ENCODE peak calls at places on chromosome 19, in ten cellular contexts. One of them, this sample, is unnamed.

GRCh38 chr19:15680923-15681322 is 8.0 kb downstream of the CYP4F12 start:
- DNase-seq in AG10803: no peak
- DNase-seq in fibroblast of pulmonary artery: no peak
- DNase-seq in colonic mucosa: no peak
- DNase-seq in PC-3: no peak
- DNase-seq in lower lobe of right lung: no peak
- DNase-seq in cardiac muscle cell: no peak
- DNase-seq in heart right ventricle: no peak
- DNase-seq in fibroblast of the aortic adventitia: no peak
- DNase-seq in thoracic aorta: no peak
- DNase-seq in this sample: no peak

GRCh38 chr19:13844130-13844631 is 32.8 kb upstream of the NANOS3 start:
- DNase-seq in colonic mucosa: peak; percentile 44
- DNase-seq in thoracic aorta: no peak
- DNase-seq in fibroblast of pulmonary artery: no peak
- DNase-seq in heart right ventricle: no peak
- DNase-seq in fibroblast of the aortic adventitia: no peak
- DNase-seq in AG10803: no peak
- DNase-seq in lower lobe of right lung: no peak
- DNase-seq in cardiac muscle cell: no peak
- DNase-seq in PC-3: no peak
- DNase-seq in this sample: peak; percentile 99

GRCh38 chr19:35784401-35785086 is 9.2 kb downstream of the ARHGAP33 start:
- DNase-seq in cardiac muscle cell: no peak
- DNase-seq in fibroblast of the aortic adventitia: no peak
- DNase-seq in AG10803: no peak
- DNase-seq in PC-3: no peak
- DNase-seq in lower lobe of right lung: no peak
- DNase-seq in fibroblast of pulmonary artery: no peak
- DNase-seq in heart right ventricle: no peak
- DNase-seq in colonic mucosa: no peak
- DNase-seq in thoracic aorta: no peak
- DNase-seq in this sample: no peak

GRCh38 chr19:6402834-6403608 is 10.1 kb upstream of the GTF2F1 start:
- DNase-seq in thoracic aorta: no peak
- DNase-seq in colonic mucosa: peak; percentile 89
- DNase-seq in heart right ventricle: no peak
- DNase-seq in PC-3: no peak
- DNase-seq in AG10803: peak; percentile 54
- DNase-seq in fibroblast of the aortic adventitia: peak; percentile 57
- DNase-seq in lower lobe of right lung: no peak
- DNase-seq in fibroblast of pulmonary artery: peak; percentile 88
- DNase-seq in cardiac muscle cell: peak; percentile 89
- DNase-seq in this sample: no peak

GRCh38 chr19:32626969-32627368 is 46.0 kb downstream of the PDCD5 start:
- DNase-seq in cardiac muscle cell: no peak
- DNase-seq in lower lobe of right lung: no peak
- DNase-seq in colonic mucosa: no peak
- DNase-seq in PC-3: no peak
- DNase-seq in fibroblast of the aortic adventitia: no peak
- DNase-seq in AG10803: no peak
- DNase-seq in fibroblast of pulmonary artery: no peak
- DNase-seq in heart right ventricle: no peak
- DNase-seq in thoracic aorta: no peak
- DNase-seq in this sample: no peak

GRCh38 chr19:57465680-57466381 is 8.9 kb upstream of the VN1R1 start:
- DNase-seq in lower lobe of right lung: no peak
- DNase-seq in colonic mucosa: no peak
- DNase-seq in cardiac muscle cell: peak; percentile 40
- DNase-seq in heart right ventricle: no peak
- DNase-seq in fibroblast of pulmonary artery: peak; percentile 53
- DNase-seq in fibroblast of the aortic adventitia: peak; percentile 30
- DNase-seq in PC-3: peak; percentile 76
- DNase-seq in AG10803: peak; percentile 23
- DNase-seq in thoracic aorta: no peak
- DNase-seq in this sample: peak; percentile 40

GRCh38 chr19:39341720-39342604 is at the start of gene SAMD4B:
- DNase-seq in fibroblast of the aortic adventitia: peak; percentile 97
- DNase-seq in heart right ventricle: peak; percentile 100
- DNase-seq in fibroblast of pulmonary artery: peak; percentile 98
- DNase-seq in thoracic aorta: peak; percentile 91
- DNase-seq in AG10803: peak; percentile 98
- DNase-seq in PC-3: peak; percentile 94
- DNase-seq in colonic mucosa: peak; percentile 98
- DNase-seq in cardiac muscle cell: peak; percentile 99
- DNase-seq in lower lobe of right lung: peak; percentile 100
- DNase-seq in this sample: peak; percentile 99

GRCh38 chr19:18340237-18340989 is at the start of gene PGPEP1:
- DNase-seq in lower lobe of right lung: peak; percentile 85
- DNase-seq in cardiac muscle cell: peak; percentile 71
- DNase-seq in AG10803: peak; percentile 43
- DNase-seq in fibroblast of the aortic adventitia: peak; percentile 49
- DNase-seq in PC-3: peak; percentile 67
- DNase-seq in colonic mucosa: peak; percentile 83
- DNase-seq in fibroblast of pulmonary artery: peak; percentile 61
- DNase-seq in thoracic aorta: no peak
- DNase-seq in heart right ventricle: peak; percentile 82
- DNase-seq in this sample: peak; percentile 27

GRCh38 chr19:44757057-44757734 is 8.7 kb downstream of the BCL3 start:
- DNase-seq in fibroblast of the aortic adventitia: peak; percentile 88
- DNase-seq in cardiac muscle cell: peak; percentile 91
- DNase-seq in heart right ventricle: peak; percentile 79
- DNase-seq in AG10803: peak; percentile 65
- DNase-seq in thoracic aorta: peak; percentile 47
- DNase-seq in PC-3: no peak
- DNase-seq in fibroblast of pulmonary artery: peak; percentile 77
- DNase-seq in lower lobe of right lung: no peak
- DNase-seq in colonic mucosa: no peak
- DNase-seq in this sample: no peak

GRCh38 chr19:44758596-44758995 is 10.1 kb downstream of the BCL3 start:
- DNase-seq in PC-3: no peak
- DNase-seq in AG10803: no peak
- DNase-seq in heart right ventricle: no peak
- DNase-seq in thoracic aorta: no peak
- DNase-seq in colonic mucosa: no peak
- DNase-seq in fibroblast of the aortic adventitia: no peak
- DNase-seq in cardiac muscle cell: peak; percentile 58
- DNase-seq in lower lobe of right lung: no peak
- DNase-seq in fibroblast of pulmonary artery: no peak
- DNase-seq in this sample: no peak

GRCh38 chr19:44759083-44759804 is 10.7 kb downstream of the BCL3 start:
- DNase-seq in PC-3: no peak
- DNase-seq in AG10803: no peak
- DNase-seq in thoracic aorta: no peak
- DNase-seq in heart right ventricle: no peak
- DNase-seq in fibroblast of pulmonary artery: no peak
- DNase-seq in lower lobe of right lung: no peak
- DNase-seq in cardiac muscle cell: no peak
- DNase-seq in fibroblast of the aortic adventitia: no peak
- DNase-seq in colonic mucosa: no peak
- DNase-seq in this sample: no peak

GRCh38 chr19:44756089-44756562 is 7.6 kb downstream of the BCL3 start:
- DNase-seq in AG10803: no peak
- DNase-seq in PC-3: no peak
- DNase-seq in fibroblast of the aortic adventitia: no peak
- DNase-seq in heart right ventricle: no peak
- DNase-seq in lower lobe of right lung: no peak
- DNase-seq in cardiac muscle cell: no peak
- DNase-seq in thoracic aorta: no peak
- DNase-seq in colonic mucosa: no peak
- DNase-seq in fibroblast of pulmonary artery: no peak
- DNase-seq in this sample: no peak

GRCh38 chr19:44757735-44758505 is 9.4 kb downstream of the BCL3 start:
- DNase-seq in fibroblast of pulmonary artery: peak; percentile 56
- DNase-seq in AG10803: peak; percentile 53
- DNase-seq in colonic mucosa: no peak
- DNase-seq in PC-3: no peak
- DNase-seq in thoracic aorta: no peak
- DNase-seq in fibroblast of the aortic adventitia: peak; percentile 58
- DNase-seq in lower lobe of right lung: peak; percentile 80
- DNase-seq in cardiac muscle cell: peak; percentile 77
- DNase-seq in heart right ventricle: peak; percentile 87
- DNase-seq in this sample: no peak
- H3K4me3 ChIP-seq in fibroblast of pulmonary artery: peak overlapping the region; percentile 47
- H3K4me3 ChIP-seq in AG10803: peak overlapping the region; percentile 55
- H3K4me3 ChIP-seq in colonic mucosa: peak overlapping the region; percentile 28
- H3K4me3 ChIP-seq in PC-3: no peak overlapping the region
- H3K4me3 ChIP-seq in thoracic aorta: peak overlapping the region; percentile 71
- H3K4me3 ChIP-seq in fibroblast of the aortic adventitia: peak overlapping the region; percentile 64
- H3K4me3 ChIP-seq in lower lobe of right lung: peak overlapping the region; percentile 52
- H3K4me3 ChIP-seq in cardiac muscle cell: peak overlapping the region; percentile 23
- H3K4me3 ChIP-seq in heart right ventricle: peak overlapping the region; percentile 36
- H3K4me3 ChIP-seq in this sample: no peak overlapping the region

GRCh38 chr19:8831832-8832131 is 322 bp downstream of the ZNF558 start:
- DNase-seq in PC-3: no peak
- DNase-seq in lower lobe of right lung: no peak
- DNase-seq in AG10803: no peak
- DNase-seq in fibroblast of pulmonary artery: no peak
- DNase-seq in heart right ventricle: no peak
- DNase-seq in fibroblast of the aortic adventitia: no peak
- DNase-seq in cardiac muscle cell: no peak
- DNase-seq in colonic mucosa: no peak
- DNase-seq in thoracic aorta: no peak
- DNase-seq in this sample: no peak

GRCh38 chr19:8821748-8822241 is 10.3 kb downstream of the ZNF558 start:
- DNase-seq in fibroblast of the aortic adventitia: peak; percentile 2
- DNase-seq in AG10803: no peak
- DNase-seq in lower lobe of right lung: no peak
- DNase-seq in colonic mucosa: no peak
- DNase-seq in thoracic aorta: no peak
- DNase-seq in fibroblast of pulmonary artery: no peak
- DNase-seq in PC-3: no peak
- DNase-seq in cardiac muscle cell: no peak
- DNase-seq in heart right ventricle: no peak
- DNase-seq in this sample: no peak

GRCh38 chr19:8827277-8827676 is 4.8 kb downstream of the ZNF558 start:
- DNase-seq in colonic mucosa: no peak
- DNase-seq in heart right ventricle: no peak
- DNase-seq in fibroblast of pulmonary artery: no peak
- DNase-seq in lower lobe of right lung: no peak
- DNase-seq in fibroblast of the aortic adventitia: no peak
- DNase-seq in cardiac muscle cell: peak; percentile 22
- DNase-seq in thoracic aorta: no peak
- DNase-seq in AG10803: no peak
- DNase-seq in PC-3: no peak
- DNase-seq in this sample: no peak

GRCh38 chr19:8831373-8831772 is 731 bp downstream of the ZNF558 start:
- DNase-seq in fibroblast of the aortic adventitia: no peak
- DNase-seq in PC-3: no peak
- DNase-seq in colonic mucosa: no peak
- DNase-seq in thoracic aorta: no peak
- DNase-seq in lower lobe of right lung: no peak
- DNase-seq in cardiac muscle cell: no peak
- DNase-seq in AG10803: no peak
- DNase-seq in heart right ventricle: no peak
- DNase-seq in fibroblast of pulmonary artery: no peak
- DNase-seq in this sample: no peak

DNA sequence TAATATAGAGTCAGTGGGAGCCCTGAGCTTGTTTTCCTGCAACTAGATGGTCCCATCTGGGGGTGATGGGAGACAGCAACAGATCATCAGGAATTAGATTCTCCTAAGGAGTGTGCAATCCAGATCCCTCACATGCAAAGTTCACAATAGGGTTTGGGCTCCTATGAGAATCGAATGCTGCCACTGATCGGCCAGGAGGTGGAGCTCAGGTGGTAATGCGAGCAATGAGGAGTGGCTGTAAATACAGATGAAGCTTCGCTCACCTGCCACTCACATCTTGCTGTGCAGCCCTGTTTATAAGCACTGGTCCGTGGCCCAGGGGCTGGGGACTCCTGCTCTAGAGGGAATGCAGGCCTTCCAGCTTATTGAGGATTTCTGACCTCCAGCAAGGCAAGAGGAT is 5.7 kb downstream of the ZNF558 start:
- DNase-seq in lower lobe of right lung: no peak
- DNase-seq in cardiac muscle cell: no peak
- DNase-seq in AG10803: no peak
- DNase-seq in fibroblast of pulmonary artery: no peak
- DNase-seq in colonic mucosa: no peak
- DNase-seq in fibroblast of the aortic adventitia: no peak
- DNase-seq in thoracic aorta: no peak
- DNase-seq in PC-3: peak; percentile 41
- DNase-seq in heart right ventricle: no peak
- DNase-seq in this sample: no peak
- TF ChIP-seq CTCF in lower lobe of right lung: no peak
- TF ChIP-seq CTCF in cardiac muscle cell: no peak
- TF ChIP-seq CTCF in AG10803: no peak
- TF ChIP-seq CTCF in fibroblast of pulmonary artery: no peak
- TF ChIP-seq CTCF in colonic mucosa: no peak
- TF ChIP-seq CTCF in fibroblast of the aortic adventitia: no peak
- TF ChIP-seq CTCF in thoracic aorta: no peak
- TF ChIP-seq CTCF in PC-3: peak; percentile 51
- TF ChIP-seq CTCF in heart right ventricle: no peak
- TF ChIP-seq CTCF in this sample: no peak

DNA sequence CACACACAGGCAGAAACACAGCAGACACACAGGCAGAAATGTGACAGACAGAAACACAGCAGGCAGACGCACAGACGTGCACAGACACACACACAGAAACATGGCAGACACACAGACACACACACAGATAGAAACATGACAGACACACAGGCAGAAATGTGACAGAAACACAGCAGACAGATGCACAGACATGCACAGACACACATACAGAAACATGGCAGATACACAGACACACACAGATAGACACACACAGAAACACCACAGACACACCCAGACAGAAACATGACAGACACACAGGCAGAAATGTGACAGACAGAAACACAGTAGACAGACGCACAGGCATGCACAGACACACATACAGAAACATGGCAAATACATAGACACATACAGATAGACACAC is 1.3 kb downstream of the TBXA2R start:
- DNase-seq in lower lobe of right lung: no peak
- DNase-seq in heart right ventricle: no peak
- DNase-seq in AG10803: no peak
- DNase-seq in colonic mucosa: no peak
- DNase-seq in cardiac muscle cell: no peak
- DNase-seq in thoracic aorta: no peak
- DNase-seq in fibroblast of the aortic adventitia: no peak
- DNase-seq in PC-3: no peak
- DNase-seq in fibroblast of pulmonary artery: no peak
- DNase-seq in this sample: no peak
- H3K4me3 ChIP-seq in lower lobe of right lung: peak overlapping the region; percentile 59
- H3K4me3 ChIP-seq in heart right ventricle: no peak overlapping the region
- H3K4me3 ChIP-seq in AG10803: peak overlapping the region; percentile 66
- H3K4me3 ChIP-seq in colonic mucosa: no peak overlapping the region
- H3K4me3 ChIP-seq in cardiac muscle cell: no peak overlapping the region
- H3K4me3 ChIP-seq in thoracic aorta: peak overlapping the region; percentile 87
- H3K4me3 ChIP-seq in fibroblast of the aortic adventitia: peak overlapping the region; percentile 76
- H3K4me3 ChIP-seq in PC-3: peak overlapping the region; percentile 66
- H3K4me3 ChIP-seq in fibroblast of pulmonary artery: no peak overlapping the region
- H3K4me3 ChIP-seq in this sample: no peak overlapping the region

DNA sequence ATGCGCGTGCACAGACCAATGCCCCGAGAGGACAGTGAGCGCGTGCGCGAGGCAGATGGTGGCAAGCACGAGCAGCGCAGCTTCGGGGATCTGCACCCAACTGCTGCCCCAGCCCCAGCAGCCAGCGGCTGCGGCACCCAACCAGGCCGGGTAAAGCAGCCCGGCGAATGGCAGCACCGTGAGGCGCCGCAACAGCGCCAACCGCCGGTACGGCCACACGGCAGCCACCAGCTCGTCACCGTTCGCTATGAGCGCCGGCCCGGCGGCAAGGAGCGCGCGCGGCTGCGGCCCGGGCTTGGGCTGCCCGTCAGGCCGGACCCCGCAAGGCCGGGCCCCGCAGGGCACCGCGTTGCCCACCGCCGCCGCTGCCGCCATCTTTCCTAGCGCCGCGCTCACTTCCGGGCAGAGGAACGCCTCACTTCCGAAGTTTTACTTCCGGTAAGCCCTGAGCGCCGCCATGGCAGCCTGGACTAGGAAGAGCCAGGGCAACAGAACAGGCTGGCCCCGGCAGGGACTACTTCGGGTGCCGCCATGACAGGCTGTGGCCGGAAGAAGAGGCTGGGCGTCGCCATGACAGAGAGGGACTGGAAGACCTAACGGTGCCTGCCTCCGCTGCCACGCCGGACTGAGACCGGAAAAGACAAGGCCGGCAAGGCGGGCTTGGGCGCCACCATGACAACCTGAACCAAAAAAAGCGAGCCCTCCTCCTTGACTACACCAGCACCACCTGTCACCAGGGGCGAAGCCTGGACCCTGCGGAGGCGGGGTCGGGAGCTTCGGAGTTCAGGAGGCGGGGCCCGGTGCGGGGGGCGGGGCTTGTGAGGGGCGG is at the start of gene ATP13A1:
- DNase-seq in heart right ventricle: peak; percentile 95
- DNase-seq in colonic mucosa: peak; percentile 95
- DNase-seq in AG10803: peak; percentile 98
- DNase-seq in PC-3: peak; percentile 94
- DNase-seq in lower lobe of right lung: peak; percentile 99
- DNase-seq in cardiac muscle cell: peak; percentile 99
- DNase-seq in thoracic aorta: peak; percentile 90
- DNase-seq in fibroblast of pulmonary artery: peak; percentile 98
- DNase-seq in fibroblast of the aortic adventitia: peak; percentile 98
- DNase-seq in this sample: peak; percentile 99
- TF ChIP-seq CTCF in heart right ventricle: no peak
- TF ChIP-seq CTCF in colonic mucosa: no peak
- TF ChIP-seq CTCF in AG10803: peak; percentile 14
- TF ChIP-seq CTCF in PC-3: no peak
- TF ChIP-seq CTCF in lower lobe of right lung: no peak
- TF ChIP-seq CTCF in cardiac muscle cell: no peak
- TF ChIP-seq CTCF in thoracic aorta: peak; percentile 12
- TF ChIP-seq CTCF in fibroblast of pulmonary artery: no peak
- TF ChIP-seq CTCF in fibroblast of the aortic adventitia: peak; percentile 6
- TF ChIP-seq CTCF in this sample: no peak

This sample was measured in epithelial cell of esophagus.